ENCODE peak calls at places on chromosomes 6 and 20, in ten cellular contexts. One of them, this sample, is unnamed. For H3K9me3, the result is how much of the 10 kb centered on the place peaks cover.

GRCh38 chr6:143632894-143633293 is 44.9 kb upstream of the PHACTR2 start:
- DNase-seq in hepatocyte: no peak
- DNase-seq in left ventricle myocardium inferior: no peak
- DNase-seq in lower lobe of right lung: no peak
- DNase-seq in tibial artery: no peak
- DNase-seq in osteoblast: no peak
- DNase-seq in fibroblast of lung: no peak
- DNase-seq in IMR-90: no peak
- DNase-seq in heart left ventricle: no peak
- DNase-seq in cardiac muscle cell: no peak
- DNase-seq in this sample: no peak

GRCh38 chr6:87103977-87104601 is 9.2 kb upstream of the CGA start:
- DNase-seq in osteoblast: no peak
- DNase-seq in cardiac muscle cell: no peak
- DNase-seq in fibroblast of lung: no peak
- DNase-seq in lower lobe of right lung: no peak
- DNase-seq in hepatocyte: no peak
- DNase-seq in IMR-90: no peak
- DNase-seq in left ventricle myocardium inferior: no peak
- DNase-seq in tibial artery: no peak
- DNase-seq in heart left ventricle: no peak
- DNase-seq in this sample: no peak

GRCh38 chr6:100663219-100663863 is 198.6 kb upstream of the SIM1 start:
- DNase-seq in IMR-90: peak
- DNase-seq in cardiac muscle cell: peak
- DNase-seq in heart left ventricle: no peak
- DNase-seq in fibroblast of lung: peak
- DNase-seq in lower lobe of right lung: no peak
- DNase-seq in osteoblast: no peak
- DNase-seq in hepatocyte: peak
- DNase-seq in left ventricle myocardium inferior: no peak
- DNase-seq in tibial artery: no peak
- DNase-seq in this sample: peak

GRCh38 chr20:6501061-6501460 is 266.4 kb upstream of the BMP2 start:
- DNase-seq in left ventricle myocardium inferior: no peak
- DNase-seq in cardiac muscle cell: peak
- DNase-seq in IMR-90: peak
- DNase-seq in hepatocyte: no peak
- DNase-seq in fibroblast of lung: peak
- DNase-seq in tibial artery: no peak
- DNase-seq in lower lobe of right lung: no peak
- DNase-seq in heart left ventricle: no peak
- DNase-seq in osteoblast: peak
- DNase-seq in this sample: peak

GRCh38 chr6:5274231-5274630 is 12.9 kb downstream of the FARS2 start:
- DNase-seq in osteoblast: no peak
- DNase-seq in hepatocyte: no peak
- DNase-seq in fibroblast of lung: no peak
- DNase-seq in lower lobe of right lung: no peak
- DNase-seq in left ventricle myocardium inferior: no peak
- DNase-seq in cardiac muscle cell: no peak
- DNase-seq in IMR-90: no peak
- DNase-seq in tibial artery: no peak
- DNase-seq in heart left ventricle: no peak
- DNase-seq in this sample: no peak

GRCh38 chr20:57390604-57391438 is at the start of gene RBM38:
- DNase-seq in heart left ventricle: peak
- DNase-seq in IMR-90: peak
- DNase-seq in osteoblast: peak
- DNase-seq in tibial artery: peak
- DNase-seq in cardiac muscle cell: peak
- DNase-seq in lower lobe of right lung: peak
- DNase-seq in hepatocyte: peak
- DNase-seq in fibroblast of lung: peak
- DNase-seq in left ventricle myocardium inferior: peak
- DNase-seq in this sample: peak

GRCh38 chr6:52910091-52910490 is 593 bp upstream of the GSTA3 start:
- DNase-seq in IMR-90: no peak
- DNase-seq in fibroblast of lung: no peak
- DNase-seq in tibial artery: no peak
- DNase-seq in left ventricle myocardium inferior: no peak
- DNase-seq in cardiac muscle cell: peak
- DNase-seq in osteoblast: no peak
- DNase-seq in heart left ventricle: no peak
- DNase-seq in hepatocyte: no peak
- DNase-seq in lower lobe of right lung: no peak
- DNase-seq in this sample: no peak

GRCh38 chr6:165701005-165701404 is 38.0 kb upstream of the PDE10A start:
- DNase-seq in hepatocyte: no peak
- DNase-seq in fibroblast of lung: peak
- DNase-seq in cardiac muscle cell: peak
- DNase-seq in heart left ventricle: peak
- DNase-seq in lower lobe of right lung: no peak
- DNase-seq in left ventricle myocardium inferior: no peak
- DNase-seq in tibial artery: no peak
- DNase-seq in osteoblast: no peak
- DNase-seq in IMR-90: peak
- DNase-seq in this sample: no peak

GRCh38 chr6:170000071-170000843 is 248.8 kb downstream of the ERMARD start:
- DNase-seq in cardiac muscle cell: no peak
- DNase-seq in left ventricle myocardium inferior: no peak
- DNase-seq in heart left ventricle: no peak
- DNase-seq in tibial artery: no peak
- DNase-seq in fibroblast of lung: no peak
- DNase-seq in lower lobe of right lung: no peak
- DNase-seq in IMR-90: no peak
- DNase-seq in osteoblast: peak
- DNase-seq in hepatocyte: no peak
- DNase-seq in this sample: no peak

GRCh38 chr6:170005680-170006470 is 254.5 kb downstream of the ERMARD start:
- DNase-seq in osteoblast: no peak
- DNase-seq in hepatocyte: no peak
- DNase-seq in tibial artery: no peak
- DNase-seq in lower lobe of right lung: no peak
- DNase-seq in IMR-90: no peak
- DNase-seq in heart left ventricle: no peak
- DNase-seq in cardiac muscle cell: no peak
- DNase-seq in left ventricle myocardium inferior: no peak
- DNase-seq in fibroblast of lung: no peak
- DNase-seq in this sample: no peak

GRCh38 chr6:169999367-169999766 is 247.9 kb downstream of the ERMARD start:
- DNase-seq in cardiac muscle cell: no peak
- DNase-seq in lower lobe of right lung: no peak
- DNase-seq in left ventricle myocardium inferior: no peak
- DNase-seq in osteoblast: no peak
- DNase-seq in hepatocyte: no peak
- DNase-seq in tibial artery: no peak
- DNase-seq in heart left ventricle: no peak
- DNase-seq in fibroblast of lung: no peak
- DNase-seq in IMR-90: no peak
- DNase-seq in this sample: no peak

GRCh38 chr6:170004585-170005210 is 253.3 kb downstream of the ERMARD start:
- DNase-seq in left ventricle myocardium inferior: no peak
- DNase-seq in tibial artery: no peak
- DNase-seq in IMR-90: no peak
- DNase-seq in heart left ventricle: no peak
- DNase-seq in osteoblast: no peak
- DNase-seq in fibroblast of lung: no peak
- DNase-seq in hepatocyte: no peak
- DNase-seq in lower lobe of right lung: no peak
- DNase-seq in cardiac muscle cell: no peak
- DNase-seq in this sample: no peak

GRCh38 chr6:170003027-170003426 is 251.6 kb downstream of the ERMARD start:
- DNase-seq in cardiac muscle cell: no peak
- DNase-seq in tibial artery: no peak
- DNase-seq in IMR-90: no peak
- DNase-seq in fibroblast of lung: no peak
- DNase-seq in hepatocyte: no peak
- DNase-seq in left ventricle myocardium inferior: no peak
- DNase-seq in lower lobe of right lung: no peak
- DNase-seq in osteoblast: no peak
- DNase-seq in heart left ventricle: no peak
- DNase-seq in this sample: no peak
- H3K9me3 ChIP-seq in cardiac muscle cell: under half
- H3K9me3 ChIP-seq in tibial artery: under half
- H3K9me3 ChIP-seq in IMR-90: under half
- H3K9me3 ChIP-seq in fibroblast of lung: under half
- H3K9me3 ChIP-seq in hepatocyte: under half
- H3K9me3 ChIP-seq in left ventricle myocardium inferior: under half
- H3K9me3 ChIP-seq in lower lobe of right lung: under half
- H3K9me3 ChIP-seq in osteoblast: under half
- H3K9me3 ChIP-seq in heart left ventricle: under half
- H3K9me3 ChIP-seq in this sample: under half

GRCh38 chr6:164578616-164579015 is 730.8 kb downstream of the C6orf118 start:
- DNase-seq in osteoblast: no peak
- DNase-seq in cardiac muscle cell: no peak
- DNase-seq in fibroblast of lung: no peak
- DNase-seq in left ventricle myocardium inferior: no peak
- DNase-seq in IMR-90: no peak
- DNase-seq in heart left ventricle: no peak
- DNase-seq in lower lobe of right lung: no peak
- DNase-seq in tibial artery: no peak
- DNase-seq in hepatocyte: no peak
- DNase-seq in this sample: no peak

GRCh38 chr6:164581563-164581962 is 727.8 kb downstream of the C6orf118 start:
- DNase-seq in cardiac muscle cell: no peak
- DNase-seq in fibroblast of lung: no peak
- DNase-seq in osteoblast: no peak
- DNase-seq in left ventricle myocardium inferior: no peak
- DNase-seq in hepatocyte: no peak
- DNase-seq in heart left ventricle: no peak
- DNase-seq in lower lobe of right lung: no peak
- DNase-seq in tibial artery: no peak
- DNase-seq in IMR-90: no peak
- DNase-seq in this sample: no peak

DNA sequence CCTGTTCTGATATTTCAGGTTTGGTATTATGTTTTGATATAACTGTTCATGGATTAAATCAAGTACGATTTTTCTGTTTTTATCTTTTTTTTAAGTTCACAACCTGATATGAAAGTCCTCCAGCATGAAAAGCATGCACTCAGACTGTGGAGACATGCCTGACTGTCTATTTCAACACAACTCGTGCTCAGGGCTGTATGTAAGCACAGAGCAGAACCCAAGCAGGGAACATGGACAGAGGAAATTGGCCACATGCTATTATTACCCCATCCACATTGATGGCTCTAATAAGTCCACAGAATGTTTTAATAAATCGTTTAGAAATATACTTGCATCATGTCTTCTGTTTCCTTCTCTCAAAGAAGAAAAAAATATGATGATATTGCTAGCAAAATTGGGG is 730.4 kb downstream of the C6orf118 start:
- DNase-seq in osteoblast: no peak
- DNase-seq in tibial artery: no peak
- DNase-seq in hepatocyte: no peak
- DNase-seq in lower lobe of right lung: no peak
- DNase-seq in fibroblast of lung: no peak
- DNase-seq in left ventricle myocardium inferior: no peak
- DNase-seq in IMR-90: no peak
- DNase-seq in heart left ventricle: peak
- DNase-seq in cardiac muscle cell: no peak
- DNase-seq in this sample: no peak
- H3K9me3 ChIP-seq in osteoblast: under half
- H3K9me3 ChIP-seq in tibial artery: under half
- H3K9me3 ChIP-seq in hepatocyte: under half
- H3K9me3 ChIP-seq in lower lobe of right lung: under half
- H3K9me3 ChIP-seq in fibroblast of lung: under half
- H3K9me3 ChIP-seq in left ventricle myocardium inferior: under half
- H3K9me3 ChIP-seq in IMR-90: under half
- H3K9me3 ChIP-seq in heart left ventricle: under half
- H3K9me3 ChIP-seq in cardiac muscle cell: under half
- H3K9me3 ChIP-seq in this sample: under half

DNA sequence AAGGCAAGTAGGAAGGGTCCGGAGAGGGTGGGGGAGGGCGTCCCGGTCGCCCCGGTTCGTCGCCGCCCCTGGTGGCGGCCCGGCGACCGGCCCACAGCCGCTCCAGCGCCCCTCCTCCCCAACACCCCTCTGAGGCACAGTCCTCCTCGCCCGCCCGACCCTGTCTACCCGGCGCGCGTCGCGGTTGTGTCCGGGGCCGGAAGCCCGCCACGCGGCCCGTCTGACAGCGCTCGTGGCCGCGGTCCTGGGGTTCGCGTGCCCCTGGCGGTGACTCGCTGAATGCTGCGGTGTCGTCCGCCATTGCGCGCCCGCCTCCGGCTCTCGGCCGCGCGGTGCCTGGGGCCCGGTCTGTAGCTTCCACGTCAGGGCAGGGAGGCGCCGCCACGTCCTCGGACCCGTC is 335.3 kb upstream of the DEFB115 start:
- DNase-seq in left ventricle myocardium inferior: no peak
- DNase-seq in IMR-90: no peak
- DNase-seq in hepatocyte: no peak
- DNase-seq in fibroblast of lung: no peak
- DNase-seq in cardiac muscle cell: no peak
- DNase-seq in heart left ventricle: no peak
- DNase-seq in tibial artery: peak
- DNase-seq in lower lobe of right lung: peak
- DNase-seq in osteoblast: peak
- DNase-seq in this sample: no peak
- H3K9me3 ChIP-seq in left ventricle myocardium inferior: under half
- H3K9me3 ChIP-seq in IMR-90: under half
- H3K9me3 ChIP-seq in hepatocyte: under half
- H3K9me3 ChIP-seq in fibroblast of lung: under half
- H3K9me3 ChIP-seq in cardiac muscle cell: under half
- H3K9me3 ChIP-seq in heart left ventricle: under half
- H3K9me3 ChIP-seq in tibial artery: under half
- H3K9me3 ChIP-seq in lower lobe of right lung: under half
- H3K9me3 ChIP-seq in osteoblast: under half
- H3K9me3 ChIP-seq in this sample: under half

GRCh38 chr6:107931894-107932293 is 26.1 kb downstream of the SEC63 start:
- DNase-seq in tibial artery: no peak
- DNase-seq in left ventricle myocardium inferior: no peak
- DNase-seq in heart left ventricle: no peak
- DNase-seq in lower lobe of right lung: no peak
- DNase-seq in osteoblast: no peak
- DNase-seq in fibroblast of lung: no peak
- DNase-seq in IMR-90: no peak
- DNase-seq in cardiac muscle cell: no peak
- DNase-seq in hepatocyte: no peak
- DNase-seq in this sample: no peak

GRCh38 chr6:107932580-107932979 is 25.4 kb downstream of the SEC63 start:
- DNase-seq in left ventricle myocardium inferior: no peak
- DNase-seq in osteoblast: no peak
- DNase-seq in IMR-90: no peak
- DNase-seq in heart left ventricle: no peak
- DNase-seq in lower lobe of right lung: no peak
- DNase-seq in fibroblast of lung: no peak
- DNase-seq in hepatocyte: no peak
- DNase-seq in cardiac muscle cell: no peak
- DNase-seq in tibial artery: no peak
- DNase-seq in this sample: no peak

DNA sequence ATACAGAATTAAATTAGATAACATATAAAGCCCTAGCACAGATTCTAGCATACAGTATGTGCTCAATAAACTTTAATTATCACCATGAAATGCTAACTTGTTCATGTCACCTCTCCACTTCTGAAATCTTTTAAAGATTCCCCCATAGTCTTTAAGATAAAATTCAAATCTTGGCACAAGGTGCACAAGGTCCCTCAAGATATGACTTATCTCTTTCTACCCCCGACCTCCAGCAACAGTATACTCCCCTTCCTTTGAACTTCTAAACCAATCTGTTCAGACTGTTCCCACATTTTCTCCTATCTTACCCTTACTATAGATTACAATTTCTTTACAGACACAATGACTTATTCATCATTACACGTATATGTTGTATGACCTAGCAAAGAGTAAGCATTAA is 29.0 kb downstream of the SEC63 start:
- DNase-seq in fibroblast of lung: no peak
- DNase-seq in osteoblast: no peak
- DNase-seq in tibial artery: no peak
- DNase-seq in heart left ventricle: no peak
- DNase-seq in left ventricle myocardium inferior: no peak
- DNase-seq in IMR-90: no peak
- DNase-seq in lower lobe of right lung: no peak
- DNase-seq in cardiac muscle cell: no peak
- DNase-seq in hepatocyte: no peak
- DNase-seq in this sample: no peak
- H3K9me3 ChIP-seq in fibroblast of lung: under half
- H3K9me3 ChIP-seq in osteoblast: under half
- H3K9me3 ChIP-seq in tibial artery: under half
- H3K9me3 ChIP-seq in heart left ventricle: under half
- H3K9me3 ChIP-seq in left ventricle myocardium inferior: under half
- H3K9me3 ChIP-seq in IMR-90: under half
- H3K9me3 ChIP-seq in lower lobe of right lung: under half
- H3K9me3 ChIP-seq in cardiac muscle cell: under half
- H3K9me3 ChIP-seq in hepatocyte: under half
- H3K9me3 ChIP-seq in this sample: under half

This sample was measured in A549.